ENCODE peak calls at places on chromosomes 13 and 19, in eight cellular contexts. B is IMR-90, C is heart left ventricle, K is tibial nerve, W is A549, E is testis, F is transverse colon, N is uterus. J is an unnamed sample.

GRCh38 chr19:14337510-14337909 is 43.7 kb upstream of the ADGRE5 start:
- DNase-seq in B (no peak), C (no peak), K (no peak), W (peak; percentile 34), E (peak; percentile 43), F (peak; percentile 76), N (no peak), J (peak; percentile 11)

GRCh38 chr19:34835952-34836351 is 62.9 kb upstream of the ZNF599 start:
- DNase-seq in B (no peak), C (no peak), K (no peak), W (no peak), E (no peak), F (no peak), N (no peak), J (no peak)

GRCh38 chr19:46927106-46927505 is 66.3 kb downstream of the ARHGAP35 start:
- DNase-seq in B (no peak), C (no peak), K (no peak), W (no peak), E (no peak), F (no peak), N (no peak), J (no peak)

GRCh38 chr13:51397262-51397933 is 55.4 kb downstream of the INTS6 start:
- DNase-seq in B (peak; percentile 80), C (no peak), K (peak; percentile 38), W (no peak), E (no peak), F (peak; percentile 10), N (peak; percentile 17), J (peak; percentile 14)

GRCh38 chr19:18428837-18429674 is 8.9 kb downstream of the ISYNA1 start:
- DNase-seq in B (peak; percentile 72), C (peak; percentile 82), K (no peak), W (peak; percentile 80), E (peak; percentile 91), F (peak; percentile 77), N (peak; percentile 72), J (no peak)

GRCh38 chr19:1252818-1253513 is 4.6 kb downstream of the MIDN start:
- DNase-seq in B (peak; percentile 97), C (peak; percentile 88), K (peak; percentile 87), W (no peak), E (peak; percentile 86), F (peak; percentile 91), N (peak; percentile 96), J (peak; percentile 94)

GRCh38 chr13:44848956-44849748 is 140.1 kb downstream of the NUFIP1 start:
- DNase-seq in B (no peak), C (no peak), K (peak; percentile 26), W (no peak), E (peak; percentile 80), F (no peak), N (peak; percentile 71), J (no peak)

GRCh38 chr19:49774969-49775368 is 8.2 kb downstream of the AP2A1 start:
- DNase-seq in B (no peak), C (no peak), K (no peak), W (no peak), E (no peak), F (no peak), N (no peak), J (no peak)

GRCh38 chr19:55552620-55553019 is 7.3 kb upstream of the SBK3 start:
- DNase-seq in B (peak; percentile 89), C (no peak), K (no peak), W (no peak), E (no peak), F (no peak), N (no peak), J (no peak)

GRCh38 chr13:28741080-28741479 is 22.3 kb upstream of the SLC46A3 start:
- DNase-seq in B (peak; percentile 46), C (no peak), K (no peak), W (no peak), E (no peak), F (no peak), N (no peak), J (no peak)

GRCh38 chr19:6164906-6165531 is 29.6 kb downstream of the ACSBG2 start:
- DNase-seq in B (no peak), C (no peak), K (no peak), W (no peak), E (no peak), F (no peak), N (no peak), J (no peak)

GRCh38 chr13:25169356-25169755 is 2.7 kb downstream of the AMER2 start:
- DNase-seq in B (no peak), C (no peak), K (no peak), W (no peak), E (no peak), F (no peak), N (no peak), J (no peak)

GRCh38 chr13:114142640-114143490 is 10.4 kb upstream of the RASA3 start:
- DNase-seq in B (peak; percentile 65), C (peak; percentile 35), K (no peak), W (no peak), E (no peak), F (peak; percentile 78), N (no peak), J (peak; percentile 81)

GRCh38 chr19:2081873-2082810 is 14.0 kb downstream of the MOB3A start:
- DNase-seq in B (no peak), C (peak; percentile 52), K (no peak), W (no peak), E (no peak), F (peak; percentile 64), N (no peak), J (no peak)

GRCh38 chr19:38647966-38648788 is 728 bp downstream of the ACTN4 start:
- DNase-seq in B (no peak), C (no peak), K (no peak), W (no peak), E (no peak), F (no peak), N (no peak), J (no peak)

GRCh38 chr19:17420267-17420924 is 549 bp downstream of the MVB12A start:
- DNase-seq in B (no peak), C (peak; percentile 35), K (peak; percentile 12), W (no peak), E (peak; percentile 55), F (peak; percentile 51), N (peak; percentile 52), J (peak; percentile 23)

GRCh38 chr19:29517412-29517811 is 8.4 kb upstream of the VSTM2B start:
- DNase-seq in B (no peak), C (no peak), K (no peak), W (no peak), E (no peak), F (no peak), N (no peak), J (no peak)

GRCh38 chr13:29743229-29743786 is 107.1 kb downstream of the UBL3 start:
- DNase-seq in B (peak; percentile 79), C (no peak), K (peak; percentile 64), W (no peak), E (peak; percentile 72), F (peak; percentile 26), N (peak; percentile 80), J (peak; percentile 16)

GRCh38 chr13:21309542-21310172 is 133.2 kb downstream of the MRPL57 start:
- DNase-seq in B (no peak), C (no peak), K (no peak), W (no peak), E (no peak), F (no peak), N (no peak), J (no peak)

GRCh38 chr19:19505669-19506326 is 9.6 kb downstream of the TSSK6 start:
- DNase-seq in B (no peak), C (no peak), K (no peak), W (no peak), E (no peak), F (no peak), N (no peak), J (no peak)

GRCh38 chr19:3469638-3470499 is 10.5 kb downstream of the SMIM24 start:
- DNase-seq in B (no peak), C (no peak), K (no peak), W (no peak), E (no peak), F (no peak), N (no peak), J (no peak)

GRCh38 chr13:34349091-34349722 is 531.3 kb downstream of the RFC3 start:
- DNase-seq in B (peak; percentile 89), C (peak; percentile 77), K (peak; percentile 77), W (no peak), E (peak; percentile 67), F (peak; percentile 25), N (peak; percentile 44), J (peak; percentile 35)

GRCh38 chr19:1045247-1045603 is 5.3 kb downstream of the ABCA7 start:
- DNase-seq in B (no peak), C (no peak), K (no peak), W (peak; percentile 61), E (peak; percentile 94), F (peak; percentile 73), N (no peak), J (peak; percentile 50)

GRCh38 chr19:1579222-1579621 is 11.1 kb upstream of the MEX3D start:
- DNase-seq in B (no peak), C (no peak), K (no peak), W (no peak), E (no peak), F (no peak), N (no peak), J (no peak)

GRCh38 chr19:1945899-1946298 is 4.9 kb downstream of the CSNK1G2 start:
- DNase-seq in B (no peak), C (peak; percentile 49), K (peak; percentile 21), W (peak; percentile 47), E (peak; percentile 58), F (peak; percentile 65), N (peak; percentile 50), J (peak; percentile 39)

GRCh38 chr19:45137179-45137761 is 23.5 kb downstream of the NKPD1 start:
- DNase-seq in B (no peak), C (peak; percentile 57), K (no peak), W (no peak), E (no peak), F (peak; percentile 55), N (no peak), J (no peak)

GRCh38 chr19:8512115-8512967 is 1.6 kb downstream of the ZNF414 start:
- DNase-seq in B (no peak), C (no peak), K (no peak), W (peak; percentile 38), E (peak; percentile 44), F (peak; percentile 43), N (no peak), J (no peak)

GRCh38 chr13:111846396-111847174 is 220.4 kb upstream of the SOX1 start:
- DNase-seq in B (no peak), C (no peak), K (no peak), W (no peak), E (no peak), F (no peak), N (no peak), J (no peak)
- TF ChIP-seq POLR2A in B (no peak), C (no peak), K (no peak), W (no peak), E (no peak), F (no peak), N (no peak), J (no peak)

GRCh38 chr13:109344552-109345157 is 441.7 kb downstream of the IRS2 start:
- DNase-seq in B (peak; percentile 82), C (no peak), K (no peak), W (peak; percentile 55), E (no peak), F (no peak), N (no peak), J (no peak)
- H3K4me3 ChIP-seq in B (no peak overlapping the region), C (no peak overlapping the region), K (no peak overlapping the region), W (no peak overlapping the region), E (no peak overlapping the region), F (no peak overlapping the region), N (no peak overlapping the region), J (no peak overlapping the region)

GRCh38 chr19:33397536-33398360 is 24.2 kb downstream of the CEBPG start:
- DNase-seq in B (no peak), C (no peak), K (no peak), W (no peak), E (no peak), F (no peak), N (no peak), J (no peak)
- H3K27ac ChIP-seq in B (no peak overlapping the region), C (peak overlapping the region; percentile 37), K (no peak overlapping the region), W (no peak overlapping the region), E (no peak overlapping the region), F (no peak overlapping the region), N (no peak overlapping the region), J (no peak overlapping the region)

GRCh38 chr19:40662925-40663711 is 27.3 kb downstream of the NUMBL start:
- DNase-seq in B (peak; percentile 84), C (peak; percentile 93), K (peak; percentile 90), W (peak; percentile 97), E (peak; percentile 94), F (peak; percentile 94), N (peak; percentile 93), J (peak; percentile 93)
- TF ChIP-seq POLR2A in B (peak; percentile 50), C (no peak), K (no peak), W (peak; percentile 50), E (no peak), F (no peak), N (peak; percentile 23), J (peak; percentile 33)

J was measured in body of pancreas.